ENCODE peak calls at places on chromosomes 3 and 15, in ten cellular contexts. O is 8988T, P is putamen, B is Right ventricle myocardium superior, A is pancreas, T is OCI-LY7, S is brain microvascular endothelial cell, W is epithelial cell of esophagus, F is foreskin fibroblast, C is stomach. Q is an unnamed sample.
A peak's percentile ranks its signal among the peaks of the same experiment; 100 is the strongest.

GRCh38 chr3:53261712-53262111 is 5.9 kb upstream of the TKT start:
- DNase-seq in O (no peak), P (no peak), B (no peak), A (no peak), T (no peak), S (no peak), W (peak; percentile 85), F (no peak), C (no peak), Q (no peak)

GRCh38 chr3:6250167-6250566 is 610.7 kb upstream of the GRM7 start:
- DNase-seq in O (no peak), P (no peak), B (no peak), A (no peak), T (peak; percentile 75), S (no peak), W (no peak), F (no peak), C (no peak), Q (no peak)

GRCh38 chr3:172066880-172067778 is 27.8 kb downstream of the FNDC3B start:
- DNase-seq in O (no peak), P (no peak), B (no peak), A (no peak), T (no peak), S (no peak), W (no peak), F (no peak), C (no peak), Q (no peak)

GRCh38 chr3:51245871-51246270 is 139.2 kb upstream of the MANF start:
- DNase-seq in O (no peak), P (no peak), B (no peak), A (no peak), T (no peak), S (no peak), W (no peak), F (no peak), C (no peak), Q (no peak)

GRCh38 chr3:50238549-50239026 is 2.6 kb downstream of the GNAI2 start:
- DNase-seq in O (no peak), P (no peak), B (peak; percentile 93), A (peak; percentile 96), T (no peak), S (no peak), W (peak; percentile 74), F (peak; percentile 41), C (peak; percentile 95), Q (no peak)

GRCh38 chr15:40637221-40637745 is 43.2 kb downstream of the KNL1 start:
- DNase-seq in O (no peak), P (no peak), B (no peak), A (no peak), T (no peak), S (no peak), W (no peak), F (no peak), C (no peak), Q (no peak)

GRCh38 chr3:50297896-50298725 is 1.1 kb downstream of the HYAL3 start:
- DNase-seq in O (no peak), P (no peak), B (no peak), A (no peak), T (no peak), S (no peak), W (no peak), F (no peak), C (no peak), Q (no peak)

GRCh38 chr3:54079314-54079713 is 43.0 kb upstream of the CACNA2D3 start:
- DNase-seq in O (no peak), P (no peak), B (no peak), A (no peak), T (no peak), S (no peak), W (no peak), F (no peak), C (no peak), Q (no peak)

GRCh38 chr3:70856414-70857162 is 544.1 kb upstream of the MDFIC2 start:
- DNase-seq in O (no peak), P (no peak), B (no peak), A (no peak), T (no peak), S (peak; percentile 95), W (peak; percentile 91), F (peak; percentile 71), C (no peak), Q (peak; percentile 95)

GRCh38 chr3:73808862-73809509 is 184.2 kb upstream of the PDZRN3 start:
- DNase-seq in O (no peak), P (no peak), B (no peak), A (no peak), T (no peak), S (no peak), W (peak; percentile 88), F (no peak), C (peak; percentile 25), Q (no peak)

GRCh38 chr3:194204036-194204792 is 68.3 kb downstream of the HES1 start:
- DNase-seq in O (peak; percentile 60), P (no peak), B (no peak), A (peak; percentile 29), T (no peak), S (no peak), W (peak; percentile 30), F (no peak), C (no peak), Q (no peak)

GRCh38 chr3:120103276-120103675 is 9.0 kb upstream of the GSK3B start:
- DNase-seq in O (no peak), P (no peak), B (no peak), A (no peak), T (no peak), S (no peak), W (no peak), F (no peak), C (no peak), Q (no peak)

GRCh38 chr3:45575491-45575923 is 19.0 kb upstream of the LIMD1 start:
- DNase-seq in O (no peak), P (no peak), B (no peak), A (no peak), T (no peak), S (peak; percentile 48), W (no peak), F (no peak), C (no peak), Q (peak; percentile 47)

GRCh38 chr3:129276385-129276784 is 2.3 kb upstream of the HMCES start:
- DNase-seq in O (no peak), P (no peak), B (no peak), A (no peak), T (peak; percentile 99), S (no peak), W (no peak), F (no peak), C (no peak), Q (no peak)

GRCh38 chr3:112681822-112682325 is 40.9 kb upstream of the CCDC80 start:
- DNase-seq in O (no peak), P (no peak), B (no peak), A (no peak), T (no peak), S (peak; percentile 56), W (peak; percentile 19), F (no peak), C (no peak), Q (no peak)

GRCh38 chr15:42693942-42694341 is 43.0 kb downstream of the CDAN1 start:
- DNase-seq in O (no peak), P (no peak), B (no peak), A (no peak), T (no peak), S (no peak), W (no peak), F (no peak), C (no peak), Q (no peak)

GRCh38 chr3:156461889-156462288 is 93.0 kb downstream of the SSR3 start:
- DNase-seq in O (no peak), P (peak; percentile 62), B (no peak), A (no peak), T (no peak), S (no peak), W (no peak), F (no peak), C (no peak), Q (no peak)

GRCh38 chr3:172060234-172060633 is 20.9 kb downstream of the FNDC3B start:
- DNase-seq in O (no peak), P (no peak), B (no peak), A (no peak), T (no peak), S (no peak), W (no peak), F (no peak), C (no peak), Q (no peak)

GRCh38 chr15:88909956-88910831 is 3.0 kb downstream of the MFGE8 start:
- DNase-seq in O (no peak), P (no peak), B (peak; percentile 61), A (no peak), T (no peak), S (no peak), W (no peak), F (no peak), C (no peak), Q (no peak)

GRCh38 chr15:44519537-44519936 is 17.4 kb upstream of the EIF3J start:
- DNase-seq in O (no peak), P (no peak), B (no peak), A (no peak), T (no peak), S (no peak), W (no peak), F (no peak), C (no peak), Q (no peak)

GRCh38 chr3:170584585-170585007 is 1.3 kb downstream of the SLC7A14 start:
- DNase-seq in O (peak; percentile 57), P (peak; percentile 49), B (peak; percentile 76), A (peak; percentile 67), T (peak; percentile 29), S (peak; percentile 42), W (peak; percentile 73), F (peak; percentile 44), C (peak; percentile 64), Q (no peak)

GRCh38 chr3:138367912-138368311 is 19.5 kb downstream of the MRAS start:
- DNase-seq in O (no peak), P (peak; percentile 85), B (peak; percentile 82), A (no peak), T (peak; percentile 5), S (no peak), W (no peak), F (peak; percentile 11), C (no peak), Q (no peak)

GRCh38 chr3:189826566-189826965 is 195.4 kb downstream of the TP63 start:
- DNase-seq in O (no peak), P (no peak), B (no peak), A (no peak), T (no peak), S (no peak), W (no peak), F (no peak), C (no peak), Q (no peak)

GRCh38 chr3:150083653-150084037 is 113.0 kb upstream of the PFN2 start:
- DNase-seq in O (no peak), P (no peak), B (no peak), A (no peak), T (no peak), S (no peak), W (no peak), F (no peak), C (no peak), Q (no peak)

GRCh38 chr3:134640872-134641470 is 9.9 kb downstream of the KY start:
- DNase-seq in O (no peak), P (no peak), B (no peak), A (no peak), T (peak; percentile 28), S (peak; percentile 39), W (peak; percentile 61), F (peak; percentile 20), C (peak; percentile 41), Q (no peak)

GRCh38 chr3:23807161-23808015 is 1.6 kb downstream of the UBE2E1 start:
- DNase-seq in O (no peak), P (no peak), B (no peak), A (no peak), T (peak; percentile 26), S (no peak), W (peak; percentile 19), F (no peak), C (no peak), Q (no peak)

GRCh38 chr3:44045476-44046275 is 196.0 kb upstream of the TOPAZ1 start:
- DNase-seq in O (no peak), P (no peak), B (no peak), A (peak; percentile 47), T (peak; percentile 92), S (peak; percentile 7), W (no peak), F (no peak), C (peak; percentile 50), Q (no peak)

GRCh38 chr15:25877681-25878080 is 14.6 kb upstream of the ATP10A start:
- DNase-seq in O (no peak), P (no peak), B (no peak), A (no peak), T (no peak), S (no peak), W (peak; percentile 82), F (no peak), C (no peak), Q (no peak)